ENCODE peak calls at places on chromosomes 2 and 18, in six cellular contexts. W is MM.1S, J is GM06990, O is ovary, A is colonic mucosa, T is Peyer's patch. B is an unnamed sample.

GRCh38 chr2:128447538-128447885 is 128.8 kb upstream of the HS6ST1 start:
- DNase-seq in W (no peak), J (no peak), O (no peak), A (no peak), T (no peak), B (no peak)

GRCh38 chr2:16632615-16633014 is 33.0 kb downstream of the CYRIA start:
- DNase-seq in W (no peak), J (no peak), O (no peak), A (no peak), T (no peak), B (no peak)

GRCh38 chr2:46512185-46512584 is 32.8 kb downstream of the TMEM247 start:
- DNase-seq in W (no peak), J (no peak), O (no peak), A (no peak), T (no peak), B (no peak)

GRCh38 chr2:1642066-1642861 is 102.1 kb downstream of the PXDN start:
- DNase-seq in W (no peak), J (no peak), O (no peak), A (no peak), T (no peak), B (no peak)

GRCh38 chr2:237879058-237879430 is 19.6 kb downstream of the RAMP1 start:
- DNase-seq in W (no peak), J (no peak), O (no peak), A (no peak), T (no peak), B (no peak)

GRCh38 chr2:174972924-174973323 is 32.3 kb downstream of the CHN1 start:
- DNase-seq in W (no peak), J (no peak), O (no peak), A (no peak), T (no peak), B (no peak)

GRCh38 chr2:9519250-9519649 is 36.4 kb downstream of the ADAM17 start:
- DNase-seq in W (no peak), J (no peak), O (no peak), A (no peak), T (no peak), B (no peak)

GRCh38 chr2:8514748-8515389 is 167.0 kb upstream of the ID2 start:
- DNase-seq in W (peak), J (peak), O (no peak), A (no peak), T (no peak), B (no peak)

GRCh38 chr18:54479365-54479764 is 111.7 kb upstream of the DYNAP start:
- DNase-seq in W (no peak), J (no peak), O (no peak), A (no peak), T (no peak), B (no peak)

GRCh38 chr18:39271654-39272053 is 1706.1 kb upstream of the CELF4 start:
- DNase-seq in W (no peak), J (no peak), O (no peak), A (no peak), T (no peak), B (no peak)

GRCh38 chr2:3827673-3828575 is 124.5 kb downstream of the DCDC2C start:
- DNase-seq in W (peak), J (no peak), O (no peak), A (no peak), T (no peak), B (peak)

GRCh38 chr2:232377841-232378734 is 463 bp upstream of the ALPP start:
- DNase-seq in W (no peak), J (no peak), O (no peak), A (no peak), T (no peak), B (no peak)

GRCh38 chr2:118490323-118490722 is 357.1 kb downstream of the EN1 start:
- DNase-seq in W (no peak), J (no peak), O (no peak), A (no peak), T (no peak), B (no peak)

GRCh38 chr2:108536133-108536780 is 2.0 kb downstream of the LIMS1 start:
- DNase-seq in W (no peak), J (no peak), O (no peak), A (no peak), T (no peak), B (no peak)

GRCh38 chr18:70920840-70921374 is 632.1 kb downstream of the SOCS6 start:
- DNase-seq in W (no peak), J (no peak), O (no peak), A (no peak), T (no peak), B (no peak)

GRCh38 chr2:68368657-68369339 is 3.7 kb downstream of the PLEK start:
- DNase-seq in W (no peak), J (no peak), O (no peak), A (no peak), T (no peak), B (no peak)

GRCh38 chr2:225083276-225083675 is 41.0 kb upstream of the DOCK10 start:
- DNase-seq in W (no peak), J (no peak), O (no peak), A (no peak), T (no peak), B (no peak)

GRCh38 chr2:179606141-179606540 is 255.3 kb downstream of the ZNF385B start:
- DNase-seq in W (no peak), J (no peak), O (no peak), A (no peak), T (no peak), B (no peak)

GRCh38 chr2:129876576-129876975 is 102.9 kb upstream of the RAB6C start:
- DNase-seq in W (no peak), J (no peak), O (no peak), A (no peak), T (no peak), B (no peak)

GRCh38 chr2:229974271-229974670 is 52.0 kb downstream of the FBXO36 start:
- DNase-seq in W (no peak), J (no peak), O (no peak), A (no peak), T (no peak), B (no peak)

GRCh38 chr18:12422936-12423335 is 15.2 kb downstream of the PRELID3A start:
- DNase-seq in W (no peak), J (no peak), O (no peak), A (no peak), T (no peak), B (no peak)

GRCh38 chr2:119148082-119148715 is 10.4 kb downstream of the C1QL2 start:
- DNase-seq in W (no peak), J (no peak), O (no peak), A (no peak), T (no peak), B (no peak)

GRCh38 chr2:39730685-39731302 is 48.3 kb downstream of the THUMPD2 start:
- DNase-seq in W (peak), J (no peak), O (no peak), A (no peak), T (no peak), B (no peak)

GRCh38 chr18:50285631-50286321 is 1.7 kb downstream of the CXXC1 start:
- DNase-seq in W (no peak), J (no peak), O (no peak), A (no peak), T (peak), B (no peak)
- H3K4me3 ChIP-seq in W (no peak), J (peak), O (no peak), A (no peak), T (no peak), B (no peak)

GRCh38 chr18:31617029-31617717 is 25.5 kb downstream of the TTR start:
- DNase-seq in W (no peak), J (no peak), O (no peak), A (no peak), T (no peak), B (no peak)

GRCh38 chr18:31616586-31616985 is 24.9 kb downstream of the TTR start:
- DNase-seq in W (no peak), J (no peak), O (no peak), A (no peak), T (no peak), B (no peak)

GRCh38 chr18:31612124-31612523 is 20.4 kb downstream of the TTR start:
- DNase-seq in W (no peak), J (no peak), O (no peak), A (no peak), T (no peak), B (no peak)

GRCh38 chr18:31611511-31611910 is 19.8 kb downstream of the TTR start:
- DNase-seq in W (no peak), J (no peak), O (no peak), A (no peak), T (no peak), B (no peak)

DNA sequence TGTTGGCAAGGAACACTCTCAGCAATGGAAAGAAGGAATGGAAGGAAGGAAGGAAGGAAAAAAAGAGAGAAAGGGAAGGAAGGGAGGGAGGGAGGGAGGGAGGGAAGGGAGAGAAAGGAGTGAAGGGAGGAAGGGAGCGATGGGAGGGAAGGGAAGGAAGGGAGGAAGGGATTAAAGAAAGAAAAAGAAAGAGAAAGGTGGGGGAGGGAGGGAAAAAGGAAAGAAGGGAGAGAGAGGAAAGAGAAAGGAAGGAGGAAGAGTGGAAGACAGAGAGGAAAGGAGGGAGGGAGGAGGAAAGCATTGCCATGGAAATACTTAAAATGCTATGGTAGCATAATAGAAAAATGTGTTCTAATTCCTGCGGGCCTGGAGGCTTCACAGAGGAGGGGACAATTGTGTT is 22.4 kb downstream of the TTR start:
- DNase-seq in W (no peak), J (no peak), O (no peak), A (no peak), T (no peak), B (no peak)
- H3K4me3 ChIP-seq in W (no peak), J (no peak), O (no peak), A (no peak), T (no peak), B (no peak)

GRCh38 chr2:233384017-233384416 is 29.7 kb downstream of the DGKD start:
- DNase-seq in W (no peak), J (no peak), O (no peak), A (no peak), T (no peak), B (no peak)
- H3K4me3 ChIP-seq in W (no peak), J (no peak), O (no peak), A (no peak), T (no peak), B (no peak)

GRCh38 chr2:201120500-201120899 is 4.5 kb downstream of the CFLAR start:
- DNase-seq in W (no peak), J (no peak), O (no peak), A (no peak), T (no peak), B (no peak)
- H3K4me3 ChIP-seq in W (peak), J (peak), O (peak), A (peak), T (peak), B (no peak)

GRCh38 chr2:19350678-19351401 is 7.6 kb downstream of the OSR1 start:
- DNase-seq in W (no peak), J (no peak), O (no peak), A (no peak), T (no peak), B (no peak)
- H3K4me3 ChIP-seq in W (peak), J (no peak), O (no peak), A (peak), T (peak), B (no peak)

B was measured in body of pancreas.